ENCODE peak calls at places on chromosomes 6 and 20, in seven cellular contexts. Z is ascending aorta; C is left lung; I is CD8-positive, alpha-beta T cell; X is GM23248; A is mesendoderm; U is GM23338. K is an unnamed sample.

GRCh38 chr6:168129292-168130167 is 50.5 kb upstream of the FRMD1 start:
- DNase-seq in Z (no peak), C (no peak), I (no peak), X (no peak), A (no peak), U (no peak), K (no peak)

GRCh38 chr6:37757381-37757780 is 59.7 kb upstream of the MDGA1 start:
- DNase-seq in Z (no peak), C (no peak), I (no peak), X (no peak), A (no peak), U (no peak), K (no peak)

GRCh38 chr6:31267504-31268371 is 4.2 kb downstream of the HLA-C start:
- DNase-seq in Z (no peak), C (no peak), I (no peak), X (no peak), A (no peak), U (no peak), K (no peak)

GRCh38 chr6:150006961-150007464 is 18.3 kb downstream of the RAET1L start:
- DNase-seq in Z (no peak), C (no peak), I (no peak), X (peak), A (no peak), U (peak), K (no peak)

GRCh38 chr6:27836783-27837635 is 75.2 kb downstream of the OR2B2 start:
- DNase-seq in Z (no peak), C (no peak), I (peak), X (peak), A (peak), U (peak), K (peak)

GRCh38 chr20:33013701-33014326 is 6.3 kb downstream of the BPIFB2 start:
- DNase-seq in Z (no peak), C (no peak), I (no peak), X (no peak), A (no peak), U (no peak), K (no peak)

GRCh38 chr20:62929051-62929538 is 2.8 kb upstream of the DIDO1 start:
- DNase-seq in Z (no peak), C (peak), I (peak), X (peak), A (peak), U (peak), K (no peak)

GRCh38 chr20:39993737-39994136 is 695.3 kb downstream of the MAFB start:
- DNase-seq in Z (no peak), C (no peak), I (no peak), X (no peak), A (no peak), U (no peak), K (no peak)

GRCh38 chr6:30821862-30822784 is 62.2 kb upstream of the DDR1 start:
- DNase-seq in Z (no peak), C (no peak), I (no peak), X (peak), A (no peak), U (peak), K (no peak)

GRCh38 chr6:81144346-81144745 is 608.1 kb downstream of the TENT5A start:
- DNase-seq in Z (no peak), C (no peak), I (no peak), X (peak), A (no peak), U (no peak), K (no peak)

GRCh38 chr6:29726795-29727194 is 3.6 kb downstream of the HLA-F start:
- DNase-seq in Z (no peak), C (no peak), I (no peak), X (no peak), A (no peak), U (no peak), K (no peak)

GRCh38 chr6:137661601-137662000 is 167.4 kb upstream of the OLIG3 start:
- DNase-seq in Z (no peak), C (no peak), I (peak), X (peak), A (peak), U (peak), K (peak)

DNA sequence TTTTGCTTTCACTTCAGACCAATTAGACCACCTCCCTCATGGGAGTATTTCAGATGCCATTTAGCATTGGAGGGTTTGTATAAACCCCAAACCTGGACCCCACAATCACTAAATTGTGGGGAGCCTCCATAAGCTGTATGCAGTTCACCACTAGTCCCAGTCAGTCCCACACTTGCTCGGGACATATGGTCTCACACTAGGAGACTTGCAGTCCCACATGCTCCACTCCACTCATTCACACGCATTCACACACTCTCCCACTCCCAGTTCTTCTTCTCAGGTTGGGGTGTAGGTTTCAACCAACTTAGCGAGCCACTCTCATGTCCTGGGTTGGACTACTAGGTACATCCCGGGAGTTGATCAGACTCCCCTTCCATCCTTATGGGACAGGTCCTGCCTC is 84.5 kb upstream of the GPR6 start:
- DNase-seq in Z (no peak), C (no peak), I (no peak), X (no peak), A (no peak), U (no peak), K (no peak)
- H3K4me3 ChIP-seq in Z (no peak), C (no peak), I (no peak), X (no peak), A (peak), U (no peak), K (no peak)

GRCh38 chr6:106223300-106223930 is 102.1 kb downstream of the ATG5 start:
- DNase-seq in Z (no peak), C (no peak), I (peak), X (peak), A (peak), U (peak), K (peak)
- H3K27ac ChIP-seq in Z (no peak), C (no peak), I (no peak), X (no peak), A (no peak), U (no peak), K (no peak)

GRCh38 chr20:61252601-61253263 is 671 bp downstream of the CDH4 start:
- DNase-seq in Z (no peak), C (no peak), I (no peak), X (peak), A (no peak), U (peak), K (no peak)
- H3K4me3 ChIP-seq in Z (peak), C (peak), I (no peak), X (peak), A (peak), U (peak), K (no peak)

GRCh38 chr20:4664691-4665360 is 56.9 kb upstream of the PRND start:
- DNase-seq in Z (no peak), C (no peak), I (no peak), X (peak), A (no peak), U (no peak), K (no peak)

GRCh38 chr20:4663553-4663952 is 58.2 kb upstream of the PRND start:
- DNase-seq in Z (no peak), C (no peak), I (no peak), X (no peak), A (no peak), U (no peak), K (no peak)

GRCh38 chr20:4667371-4667773 is 54.3 kb upstream of the PRND start:
- DNase-seq in Z (no peak), C (no peak), I (no peak), X (no peak), A (no peak), U (no peak), K (peak)

GRCh38 chr20:4666001-4666470 is 55.7 kb upstream of the PRND start:
- DNase-seq in Z (no peak), C (no peak), I (peak), X (peak), A (no peak), U (no peak), K (no peak)

GRCh38 chr20:4665591-4665990 is 56.1 kb upstream of the PRND start:
- DNase-seq in Z (no peak), C (no peak), I (no peak), X (peak), A (no peak), U (no peak), K (no peak)
- H3K27ac ChIP-seq in Z (no peak), C (peak), I (peak), X (peak), A (no peak), U (no peak), K (no peak)

GRCh38 chr20:2387180-2387577 is 6.5 kb downstream of the TGM6 start:
- DNase-seq in Z (no peak), C (no peak), I (no peak), X (peak), A (peak), U (peak), K (peak)
- H3K4me3 ChIP-seq in Z (no peak), C (no peak), I (no peak), X (no peak), A (no peak), U (no peak), K (no peak)

DNA sequence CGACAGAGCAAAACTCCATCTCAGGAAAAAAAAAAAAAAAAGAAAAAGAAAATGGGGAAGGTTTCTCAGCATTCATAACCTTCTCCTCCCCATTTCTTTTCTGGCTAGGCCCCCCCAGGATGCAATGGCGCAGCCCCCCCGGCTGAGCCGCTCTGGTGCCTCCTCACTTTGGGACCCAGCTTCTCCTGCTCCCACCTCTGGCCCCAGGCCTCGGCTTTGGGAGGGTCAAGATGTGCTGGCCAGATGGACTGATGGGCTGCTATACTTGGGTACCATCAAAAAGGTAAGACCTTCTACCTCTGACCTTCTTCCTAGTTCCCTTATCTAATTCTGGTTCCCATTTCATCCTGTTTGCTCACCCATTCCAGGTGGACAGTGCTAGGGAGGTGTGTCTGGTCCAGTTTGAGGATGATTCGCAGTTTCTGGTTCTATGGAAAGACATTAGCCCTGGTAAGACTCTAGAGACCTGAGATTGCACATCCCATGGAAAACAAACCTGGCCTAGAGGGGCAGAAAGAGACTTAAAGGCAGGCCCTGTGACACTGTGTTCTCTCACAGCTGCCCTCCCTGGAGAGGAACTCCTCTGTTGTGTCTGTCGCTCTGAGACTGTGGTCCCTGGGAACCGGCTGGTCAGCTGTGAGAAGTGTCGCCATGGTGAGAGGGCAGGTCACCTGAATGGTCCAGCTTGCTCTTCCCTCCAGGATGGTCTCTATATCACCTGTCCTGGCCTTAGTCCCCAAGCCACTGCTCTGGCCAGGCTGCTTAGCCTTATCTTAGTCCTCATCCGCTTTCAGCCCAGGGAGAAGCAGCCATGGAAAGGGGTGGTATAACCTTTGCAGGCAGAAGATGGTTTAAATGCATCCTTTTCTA is 1.6 kb downstream of the PHF1 start:
- DNase-seq in Z (no peak), C (no peak), I (no peak), X (no peak), A (no peak), U (no peak), K (no peak)
- H3K27ac ChIP-seq in Z (peak), C (no peak), I (no peak), X (no peak), A (no peak), U (no peak), K (peak)

GRCh38 chr20:37209661-37210314 is 30.4 kb upstream of the MROH8 start:
- DNase-seq in Z (no peak), C (no peak), I (no peak), X (no peak), A (no peak), U (no peak), K (peak)
- H3K4me3 ChIP-seq in Z (no peak), C (no peak), I (no peak), X (no peak), A (no peak), U (no peak), K (no peak)

DNA sequence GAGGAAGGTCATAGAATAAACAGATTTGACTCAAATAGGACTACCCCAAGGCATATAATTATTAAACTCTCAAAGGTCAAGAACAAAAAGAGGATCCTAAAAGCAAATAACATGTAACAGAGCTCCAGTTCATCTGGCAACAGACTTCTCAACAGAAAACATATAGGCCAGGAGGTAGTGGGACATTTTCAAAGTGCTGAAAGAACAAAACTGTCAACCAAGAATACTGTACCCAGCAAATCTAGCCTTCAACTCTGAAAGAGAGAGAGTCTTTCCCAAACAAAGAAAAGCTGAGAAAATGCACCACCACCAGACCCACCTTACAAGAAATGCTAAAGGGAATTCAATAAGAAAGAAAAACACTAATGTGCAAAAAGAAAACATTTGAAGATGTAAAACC is 11.9 kb downstream of the NQO2 start:
- DNase-seq in Z (no peak), C (no peak), I (no peak), X (no peak), A (peak), U (no peak), K (no peak)
- H3K27ac ChIP-seq in Z (no peak), C (peak), I (no peak), X (no peak), A (no peak), U (no peak), K (no peak)